ENCODE peak calls at places on chromosomes 3 and 15, in ten cellular contexts. N, T, S, Q, G, U, E, O, W and Z are unnamed samples.
A peak's percentile ranks its signal among the peaks of the same experiment; 100 is the strongest.

GRCh38 chr3:194328080-194328571 is 23.0 kb downstream of the CPN2 start:
- DNase-seq in S (no peak), W (no peak), T (peak; percentile 81), U (peak; percentile 44), E (no peak), O (no peak), G (peak; percentile 64), Q (no peak), N (peak; percentile 41), Z (no peak)

GRCh38 chr3:180402463-180403073 is 199.4 kb upstream of the TTC14 start:
- DNase-seq in Q (no peak), U (no peak), E (no peak), O (no peak), N (no peak), S (no peak), W (no peak), T (no peak), G (no peak), Z (no peak)

GRCh38 chr3:99789322-99789721 is 28.3 kb upstream of the CMSS1 start:
- DNase-seq in U (peak; percentile 8), W (peak; percentile 18), T (peak; percentile 44), Q (peak; percentile 64), E (peak; percentile 48), O (peak; percentile 51), S (no peak), N (peak; percentile 57), G (peak; percentile 81), Z (peak; percentile 23)

GRCh38 chr3:186320862-186321568 is 41.0 kb downstream of the DGKG start:
- DNase-seq in W (no peak), Q (no peak), O (no peak), G (peak; percentile 12), S (no peak), U (no peak), N (no peak), T (peak; percentile 37), E (no peak), Z (no peak)

GRCh38 chr3:146250449-146251382 is at the start of gene PLSCR4:
- DNase-seq in U (peak; percentile 56), T (peak; percentile 62), E (peak; percentile 57), W (no peak), O (peak; percentile 73), S (peak; percentile 65), G (peak; percentile 82), N (peak; percentile 72), Q (peak; percentile 78), Z (no peak)

GRCh38 chr3:107525101-107525953 is 2.6 kb downstream of the BBX start:
- DNase-seq in N (peak; percentile 49), G (peak; percentile 22), E (peak; percentile 9), Q (peak; percentile 31), S (peak; percentile 61), W (peak; percentile 56), O (peak; percentile 52), T (peak; percentile 4), U (peak; percentile 5), Z (peak; percentile 26)

GRCh38 chr15:69272139-69272538 is 26.6 kb upstream of the PAQR5 start:
- DNase-seq in T (no peak), U (no peak), E (no peak), Q (no peak), O (peak; percentile 63), S (no peak), N (peak; percentile 55), G (no peak), W (no peak), Z (no peak)

GRCh38 chr15:78866824-78867223 is 5.9 kb upstream of the MORF4L1 start:
- DNase-seq in N (no peak), G (no peak), W (no peak), E (no peak), U (no peak), Q (no peak), T (no peak), O (no peak), S (no peak), Z (no peak)

GRCh38 chr3:85571835-85572234 is 613.0 kb downstream of the CADM2 start:
- DNase-seq in W (no peak), U (no peak), E (no peak), O (no peak), Q (no peak), T (peak; percentile 31), S (no peak), G (peak; percentile 59), N (no peak), Z (no peak)

GRCh38 chr15:32029862-32030781 is at the start of gene CHRNA7:
- DNase-seq in S (peak; percentile 78), G (peak; percentile 12), T (peak; percentile 4), O (peak; percentile 86), N (peak; percentile 95), U (peak; percentile 89), E (peak; percentile 86), Q (peak; percentile 88), W (no peak), Z (peak; percentile 19)

GRCh38 chr15:35481992-35482391 is 64.0 kb downstream of the DPH6 start:
- DNase-seq in O (peak; percentile 16), G (peak; percentile 40), U (no peak), W (no peak), S (no peak), E (no peak), Q (peak; percentile 47), T (peak; percentile 77), N (no peak), Z (no peak)

GRCh38 chr3:45123841-45124269 is 22.3 kb downstream of the CDCP1 start:
- DNase-seq in Q (peak; percentile 48), S (no peak), O (no peak), G (peak; percentile 84), E (no peak), N (peak; percentile 29), U (no peak), T (peak; percentile 92), W (no peak), Z (no peak)

GRCh38 chr3:115615001-115615447 is 8.3 kb upstream of the GAP43 start:
- DNase-seq in E (no peak), S (no peak), W (no peak), N (peak; percentile 15), U (no peak), T (peak; percentile 75), O (peak; percentile 88), Q (peak; percentile 17), G (peak; percentile 13), Z (no peak)

GRCh38 chr15:89171136-89172072 is 50.0 kb downstream of the RLBP1 start:
- DNase-seq in O (peak; percentile 93), S (peak; percentile 93), E (peak; percentile 29), W (peak; percentile 8), Q (peak; percentile 80), G (peak; percentile 63), T (peak; percentile 42), N (peak; percentile 77), U (peak; percentile 71), Z (peak; percentile 14)

GRCh38 chr15:45121706-45122417 is 7.7 kb downstream of the DUOXA2 start:
- DNase-seq in E (no peak), Q (peak; percentile 74), W (no peak), T (peak; percentile 87), U (no peak), N (no peak), G (peak; percentile 69), O (no peak), S (no peak), Z (no peak)

GRCh38 chr3:12916159-12916558 is 74.8 kb upstream of the RPL32 start:
- DNase-seq in S (no peak), T (no peak), Q (no peak), U (no peak), E (no peak), N (no peak), O (no peak), W (peak; percentile 47), G (no peak), Z (no peak)

DNA sequence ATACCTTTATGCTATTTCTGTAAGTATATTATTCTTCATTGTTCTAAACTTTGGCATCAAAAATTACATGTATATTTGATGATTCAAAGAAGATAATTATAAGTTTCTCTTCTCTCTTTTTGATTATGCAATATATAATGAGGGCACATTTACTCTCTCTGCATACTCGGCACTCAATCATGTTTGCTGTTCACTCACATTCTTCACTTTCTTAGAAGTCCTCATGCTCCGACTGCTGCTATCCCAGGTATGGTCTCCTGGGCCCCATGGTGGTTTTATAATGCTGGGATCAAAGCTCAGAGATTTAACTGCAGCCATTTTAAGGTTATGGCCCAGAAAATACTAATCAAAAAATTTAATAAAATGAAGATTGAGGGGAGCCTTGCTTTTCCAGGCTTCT is 529.7 kb upstream of the IL12A start:
- DNase-seq in E (no peak), S (no peak), Q (no peak), N (no peak), T (no peak), G (no peak), W (no peak), O (no peak), U (no peak), Z (no peak)
- H4K20me1 ChIP-seq in E (no peaks in the 10 kb centered on the region), S (no peaks in the 10 kb centered on the region), Q (no peaks in the 10 kb centered on the region), N (no peaks in the 10 kb centered on the region), T (no peaks in the 10 kb centered on the region), G (no peaks in the 10 kb centered on the region), W (no peaks in the 10 kb centered on the region), O (no peaks in the 10 kb centered on the region), U (no peaks in the 10 kb centered on the region), Z (no peaks in the 10 kb centered on the region)

DNA sequence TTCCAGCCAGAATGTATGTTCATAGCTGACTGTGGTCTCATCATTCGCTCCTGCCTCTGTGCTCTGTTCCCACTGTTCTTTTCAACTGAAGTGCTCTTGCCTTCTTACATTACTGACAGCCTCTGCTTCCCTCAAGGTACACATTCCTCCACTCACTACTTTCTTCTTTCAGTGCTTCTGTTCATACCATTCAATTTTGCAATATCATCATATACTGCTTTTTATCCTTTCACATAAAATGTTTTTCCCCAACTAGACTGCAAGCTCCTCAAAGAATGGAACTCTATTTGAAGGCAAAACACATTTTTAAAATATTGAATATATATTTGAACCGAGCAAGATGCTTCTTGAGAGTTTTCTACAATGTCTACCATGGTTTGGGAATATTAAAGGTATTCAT is 291.1 kb downstream of the CTNNB1 start:
- DNase-seq in N (no peak), U (no peak), S (no peak), T (no peak), Q (no peak), O (no peak), E (no peak), G (no peak), W (no peak), Z (no peak)
- H3K4me3 ChIP-seq in N (no peak overlapping the region), U (no peak overlapping the region), S (no peak overlapping the region), T (no peak overlapping the region), Q (no peak overlapping the region), O (no peak overlapping the region), E (no peak overlapping the region), G (no peak overlapping the region), W (no peak overlapping the region), Z (no peak overlapping the region)

GRCh38 chr3:136716629-136717028 is 35.5 kb downstream of the STAG1 start:
- DNase-seq in W (no peak), S (no peak), G (no peak), T (no peak), N (no peak), O (no peak), U (no peak), Q (no peak), E (no peak), Z (no peak)
- H4K20me1 ChIP-seq in W (peaks cover 46% of the 10 kb centered on the region), S (no peaks in the 10 kb centered on the region), G (no peaks in the 10 kb centered on the region), T (peaks cover 32% of the 10 kb centered on the region), N (no peaks in the 10 kb centered on the region), O (no peaks in the 10 kb centered on the region), U (no peaks in the 10 kb centered on the region), Q (peaks cover 33% of the 10 kb centered on the region), E (peaks cover 9% of the 10 kb centered on the region), Z (peaks cover 7% of the 10 kb centered on the region)

DNA sequence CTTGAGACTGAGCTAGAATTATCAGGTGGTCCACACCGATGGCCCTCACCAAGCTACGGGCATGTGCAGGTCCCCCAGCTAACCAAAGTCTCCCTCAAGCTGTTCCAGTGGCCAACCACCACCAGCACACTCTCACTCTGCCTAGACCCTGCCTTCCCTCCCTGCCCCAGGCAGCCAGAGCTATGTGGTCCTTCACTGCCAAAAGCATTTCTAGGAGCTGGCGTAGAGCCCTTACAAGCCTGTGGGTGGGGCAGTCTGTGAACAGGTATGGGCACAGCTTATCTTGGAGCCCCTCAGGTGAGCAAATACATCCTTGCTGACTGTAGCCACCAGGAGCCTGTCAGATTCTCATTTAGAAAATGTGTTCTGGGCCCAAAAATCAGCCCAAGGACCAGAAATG is 159.8 kb upstream of the PPP2R3A start:
- DNase-seq in O (peak; percentile 17), G (no peak), N (no peak), U (no peak), Q (no peak), W (no peak), T (no peak), E (no peak), S (no peak), Z (no peak)
- H3K4me3 ChIP-seq in O (no peak overlapping the region), G (no peak overlapping the region), N (no peak overlapping the region), U (no peak overlapping the region), Q (no peak overlapping the region), W (no peak overlapping the region), T (no peak overlapping the region), E (no peak overlapping the region), S (no peak overlapping the region), Z (no peak overlapping the region)